ENCODE peak calls at places on chromosomes 4 and X, in seven cellular contexts. L is H9, A is IMR-90, C is mesenchymal stem cell, X is mesendoderm, I is trophoblast cell, D is H1. E is an unnamed sample.
A peak's percentile ranks its signal among the peaks of the same experiment; 100 is the strongest.

GRCh38 chrX:14003028-14003427 is 26.7 kb downstream of the GEMIN8 start:
- DNase-seq in L (no peak), A (no peak), C (no peak), X (no peak), I (no peak), D (no peak), E (no peak)

GRCh38 chr4:105765690-105766407 is 57.3 kb downstream of the GSTCD start:
- DNase-seq in L (peak; percentile 39), A (peak; percentile 94), C (peak; percentile 87), X (peak; percentile 93), I (peak; percentile 49), D (peak; percentile 3), E (no peak)

GRCh38 chr4:126592088-126592487 is 1040.7 kb upstream of the INTU start:
- DNase-seq in L (no peak), A (peak; percentile 28), C (peak; percentile 13), X (peak; percentile 21), I (no peak), D (no peak), E (no peak)

GRCh38 chrX:76517544-76517943 is 90.0 kb downstream of the MAGEE1 start:
- DNase-seq in L (no peak), A (no peak), C (no peak), X (no peak), I (no peak), D (no peak), E (no peak)

GRCh38 chrX:133294126-133294525 is 76.0 kb upstream of the TFDP3 start:
- DNase-seq in L (no peak), A (no peak), C (peak; percentile 25), X (no peak), I (no peak), D (no peak), E (no peak)

GRCh38 chrX:133676344-133677122 is 261.2 kb upstream of the GPC4 start:
- DNase-seq in L (no peak), A (no peak), C (no peak), X (no peak), I (no peak), D (no peak), E (no peak)

GRCh38 chrX:46648660-46649059 is 75.1 kb downstream of the CHST7 start:
- DNase-seq in L (no peak), A (no peak), C (no peak), X (peak; percentile 44), I (no peak), D (no peak), E (no peak)

GRCh38 chr4:188400456-188400855 is 261.2 kb downstream of the TRIML1 start:
- DNase-seq in L (no peak), A (no peak), C (no peak), X (peak; percentile 31), I (no peak), D (no peak), E (no peak)

GRCh38 chr4:71380721-71381120 is 41.9 kb downstream of the SLC4A4 start:
- DNase-seq in L (no peak), A (peak; percentile 79), C (peak; percentile 86), X (peak; percentile 24), I (no peak), D (no peak), E (no peak)

GRCh38 chrX:77899081-77899828 is at the start of gene COX7B:
- DNase-seq in L (peak; percentile 72), A (peak; percentile 96), C (peak; percentile 98), X (peak; percentile 99), I (peak; percentile 73), D (peak; percentile 43), E (peak; percentile 89)

GRCh38 chrX:143837444-143837843 is 46.4 kb upstream of the UBE2NL start:
- DNase-seq in L (no peak), A (no peak), C (no peak), X (no peak), I (no peak), D (no peak), E (no peak)

GRCh38 chrX:21487832-21488231 is 113.6 kb downstream of the CNKSR2 start:
- DNase-seq in L (no peak), A (peak; percentile 13), C (no peak), X (no peak), I (no peak), D (no peak), E (no peak)

GRCh38 chrX:139875831-139876230 is 57.0 kb downstream of the ATP11C start:
- DNase-seq in L (no peak), A (no peak), C (peak; percentile 19), X (no peak), I (no peak), D (no peak), E (no peak)

GRCh38 chr4:111506706-111507105 is 638.5 kb upstream of the FAM241A start:
- DNase-seq in L (no peak), A (peak; percentile 84), C (no peak), X (no peak), I (no peak), D (no peak), E (no peak)

GRCh38 chr4:73912191-73912590 is 43.0 kb downstream of the CXCL1 start:
- DNase-seq in L (no peak), A (no peak), C (peak; percentile 32), X (no peak), I (no peak), D (no peak), E (no peak)

GRCh38 chr4:72505314-72505744 is 63.7 kb downstream of the ADAMTS3 start:
- DNase-seq in L (peak; percentile 66), A (peak; percentile 58), C (peak; percentile 71), X (peak; percentile 86), I (peak; percentile 40), D (no peak), E (peak; percentile 38)

GRCh38 chr4:102388636-102389035 is 43.4 kb upstream of the SLC39A8 start:
- DNase-seq in L (no peak), A (no peak), C (no peak), X (no peak), I (peak; percentile 27), D (no peak), E (no peak)

GRCh38 chrX:136708348-136708747 is 60.4 kb downstream of the CD40LG start:
- DNase-seq in L (no peak), A (peak; percentile 13), C (peak; percentile 12), X (no peak), I (no peak), D (no peak), E (no peak)

GRCh38 chr4:156790866-156791265 is 180.7 kb downstream of the PDGFC start:
- DNase-seq in L (no peak), A (peak; percentile 73), C (peak; percentile 79), X (peak; percentile 42), I (no peak), D (no peak), E (peak; percentile 43)

GRCh38 chrX:124093222-124093621 is 131.7 kb downstream of the STAG2 start:
- DNase-seq in L (no peak), A (no peak), C (no peak), X (no peak), I (no peak), D (no peak), E (no peak)

GRCh38 chrX:124103966-124104365 is 142.5 kb downstream of the STAG2 start:
- DNase-seq in L (no peak), A (no peak), C (no peak), X (no peak), I (no peak), D (no peak), E (no peak)

GRCh38 chrX:124097116-124097515 is 135.6 kb downstream of the STAG2 start:
- DNase-seq in L (no peak), A (no peak), C (no peak), X (no peak), I (no peak), D (no peak), E (no peak)

DNA sequence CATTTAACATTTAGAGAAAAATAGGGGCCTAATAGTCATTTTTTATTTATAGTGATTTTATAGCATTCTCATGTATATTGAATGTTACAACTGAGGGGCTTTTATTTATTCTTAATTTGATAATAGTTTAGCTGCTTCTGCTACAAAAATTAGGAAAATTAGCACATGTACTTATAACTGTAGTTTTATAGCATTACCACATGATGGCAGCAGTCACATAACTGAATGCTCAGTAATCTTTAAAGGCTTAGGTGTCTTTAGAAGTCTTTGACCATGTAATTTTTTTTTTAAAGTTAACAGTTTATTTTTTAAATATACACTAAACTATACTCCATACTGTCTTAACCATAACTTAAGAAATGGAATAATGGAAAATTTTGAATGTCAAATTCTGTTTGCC is 136.6 kb downstream of the STAG2 start:
- DNase-seq in L (no peak), A (peak; percentile 51), C (peak; percentile 36), X (peak; percentile 13), I (no peak), D (no peak), E (no peak)
- H4K8ac ChIP-seq in L (no peak overlapping the region), A (no peak overlapping the region), C (no peak overlapping the region), X (no peak overlapping the region), I (no peak overlapping the region), D (no peak overlapping the region), E (no peak overlapping the region)

GRCh38 chr4:64564126-64564525 is 154.9 kb upstream of the TECRL start:
- DNase-seq in L (no peak), A (no peak), C (no peak), X (no peak), I (no peak), D (no peak), E (no peak)
- H2BK120ac ChIP-seq in L (no peak overlapping the region), A (no peak overlapping the region), C (no peak overlapping the region), X (no peak overlapping the region), I (no peak overlapping the region), D (no peak overlapping the region), E (no peak overlapping the region)

DNA sequence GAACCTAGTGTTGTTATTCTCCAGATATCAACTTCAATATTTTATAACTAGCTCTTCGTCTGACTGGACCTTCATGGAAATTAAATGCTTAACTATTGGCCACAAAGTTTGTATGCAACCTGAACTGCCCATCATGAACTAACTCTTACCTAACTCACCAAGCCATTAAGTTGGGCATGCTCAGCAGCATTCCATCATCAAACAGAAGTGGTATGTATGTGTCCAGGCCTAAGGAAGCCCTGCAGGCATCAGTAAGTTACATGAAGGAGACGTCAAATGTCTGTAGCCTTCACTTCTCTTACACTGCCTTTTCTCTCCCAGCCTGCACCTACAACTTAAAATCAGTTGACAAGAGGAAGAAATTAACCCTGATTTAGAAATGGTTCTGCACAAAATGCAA is 1639.2 kb upstream of the PABPC4L start:
- DNase-seq in L (no peak), A (no peak), C (no peak), X (no peak), I (peak; percentile 55), D (no peak), E (no peak)
- H3K18ac ChIP-seq in L (no peak overlapping the region), A (no peak overlapping the region), C (no peak overlapping the region), X (no peak overlapping the region), I (no peak overlapping the region), D (no peak overlapping the region), E (no peak overlapping the region)

GRCh38 chr4:36386691-36387090 is 105.3 kb downstream of the DTHD1 start:
- DNase-seq in L (no peak), A (no peak), C (no peak), X (no peak), I (no peak), D (no peak), E (no peak)
- H4K8ac ChIP-seq in L (no peak overlapping the region), A (no peak overlapping the region), C (no peak overlapping the region), X (no peak overlapping the region), I (no peak overlapping the region), D (no peak overlapping the region), E (no peak overlapping the region)

DNA sequence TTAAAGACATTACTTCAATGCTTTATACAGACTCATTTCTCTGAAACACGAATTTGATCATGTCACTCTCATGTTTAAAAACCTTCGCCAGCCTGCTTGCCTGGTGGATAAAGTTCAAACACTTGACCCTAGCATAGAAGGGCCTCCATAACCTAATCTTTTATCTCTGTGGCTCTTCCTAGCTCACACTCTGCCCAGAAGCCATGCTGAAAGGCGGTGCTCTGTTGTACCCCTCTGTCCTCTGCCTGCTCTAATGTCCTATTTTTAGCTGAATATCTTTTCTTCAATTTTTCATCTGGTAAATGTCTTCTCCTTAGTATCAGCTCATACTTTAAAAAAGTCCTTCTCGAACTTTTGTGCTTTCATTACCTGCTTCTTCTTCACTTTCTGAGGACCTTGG is 302.6 kb upstream of the BOD1L1 start:
- DNase-seq in L (no peak), A (no peak), C (no peak), X (no peak), I (no peak), D (no peak), E (no peak)
- H2BK120ac ChIP-seq in L (no peak overlapping the region), A (no peak overlapping the region), C (no peak overlapping the region), X (no peak overlapping the region), I (no peak overlapping the region), D (no peak overlapping the region), E (no peak overlapping the region)